ENCODE peak calls at places on chromosomes 7 and 10, in eight cellular contexts. W, K, D, V, E, Q, B and M are unnamed samples.

GRCh38 chr10:84196941-84197340 is 2.6 kb downstream of the CDHR1 start:
- DNase-seq in W (no peak), K (no peak), D (no peak), V (no peak), E (no peak), Q (no peak), B (no peak), M (no peak)

GRCh38 chr10:1354776-1355435 is 298.7 kb downstream of the WDR37 start:
- DNase-seq in W (no peak), K (no peak), D (no peak), V (no peak), E (no peak), Q (no peak), B (no peak), M (no peak)

GRCh38 chr10:78367012-78367411 is 333.3 kb downstream of the RPS24 start:
- DNase-seq in W (no peak), K (no peak), D (no peak), V (no peak), E (no peak), Q (no peak), B (no peak), M (no peak)

GRCh38 chr10:132391372-132392020 is 5.5 kb upstream of the PWWP2B start:
- DNase-seq in W (no peak), K (no peak), D (no peak), V (no peak), E (no peak), Q (no peak), B (no peak), M (no peak)

GRCh38 chr7:148135997-148136396 is 454.6 kb upstream of the C7orf33 start:
- DNase-seq in W (no peak), K (no peak), D (no peak), V (no peak), E (no peak), Q (no peak), B (no peak), M (no peak)

GRCh38 chr10:70964281-70964680 is 75.9 kb upstream of the PCBD1 start:
- DNase-seq in W (no peak), K (no peak), D (no peak), V (no peak), E (no peak), Q (no peak), B (no peak), M (no peak)

GRCh38 chr7:35780070-35780469 is 20.8 kb upstream of the SEPTIN7 start:
- DNase-seq in W (no peak), K (no peak), D (no peak), V (no peak), E (no peak), Q (no peak), B (no peak), M (no peak)

GRCh38 chr7:38565289-38565688 is 65.9 kb downstream of the AMPH start:
- DNase-seq in W (no peak), K (peak), D (no peak), V (no peak), E (no peak), Q (no peak), B (no peak), M (no peak)

GRCh38 chr7:97078023-97078988 is 39.2 kb upstream of the SDHAF3 start:
- DNase-seq in W (no peak), K (no peak), D (no peak), V (no peak), E (no peak), Q (no peak), B (no peak), M (no peak)

GRCh38 chr7:44881610-44882009 is 3.7 kb downstream of the PURB start:
- DNase-seq in W (no peak), K (no peak), D (no peak), V (peak), E (no peak), Q (no peak), B (no peak), M (no peak)

GRCh38 chr7:96093435-96093834 is 228.5 kb downstream of the SLC25A13 start:
- DNase-seq in W (no peak), K (no peak), D (no peak), V (peak), E (peak), Q (no peak), B (no peak), M (no peak)

GRCh38 chr10:75395171-75395954 is 6.2 kb downstream of the ZNF503 start:
- DNase-seq in W (peak), K (peak), D (peak), V (peak), E (peak), Q (no peak), B (peak), M (no peak)

GRCh38 chr7:91266067-91266930 is 2.1 kb downstream of the FZD1 start:
- DNase-seq in W (no peak), K (peak), D (peak), V (no peak), E (no peak), Q (no peak), B (peak), M (no peak)

GRCh38 chr7:155439311-155440017 is 18.5 kb upstream of the EN2 start:
- DNase-seq in W (no peak), K (no peak), D (no peak), V (no peak), E (no peak), Q (no peak), B (no peak), M (no peak)

GRCh38 chr10:88032566-88032965 is 169.1 kb downstream of the PTEN start:
- DNase-seq in W (no peak), K (no peak), D (no peak), V (no peak), E (no peak), Q (no peak), B (no peak), M (no peak)

GRCh38 chr7:14507617-14508016 is 394.9 kb downstream of the DGKB start:
- DNase-seq in W (no peak), K (no peak), D (no peak), V (peak), E (no peak), Q (no peak), B (no peak), M (no peak)

GRCh38 chr10:14879055-14879800 is 562 bp downstream of the SUV39H2 start:
- DNase-seq in W (no peak), K (peak), D (no peak), V (no peak), E (no peak), Q (no peak), B (no peak), M (peak)

GRCh38 chr10:59627366-59628018 is 82.2 kb downstream of the SLC16A9 start:
- DNase-seq in W (no peak), K (no peak), D (no peak), V (peak), E (no peak), Q (no peak), B (no peak), M (no peak)

GRCh38 chr7:102287082-102287464 is 405 bp downstream of the SH2B2 start:
- DNase-seq in W (peak), K (no peak), D (peak), V (no peak), E (no peak), Q (no peak), B (no peak), M (no peak)

GRCh38 chr7:102284891-102285540 is 1.7 kb upstream of the SH2B2 start:
- DNase-seq in W (no peak), K (no peak), D (peak), V (no peak), E (no peak), Q (no peak), B (no peak), M (no peak)

GRCh38 chr7:102284399-102284798 is 2.3 kb upstream of the SH2B2 start:
- DNase-seq in W (no peak), K (no peak), D (no peak), V (no peak), E (no peak), Q (no peak), B (no peak), M (no peak)

GRCh38 chr7:102286237-102287081 is at the start of gene SH2B2:
- DNase-seq in W (peak), K (peak), D (peak), V (peak), E (peak), Q (no peak), B (peak), M (peak)

GRCh38 chr7:102285541-102286236 is 979 bp upstream of the SH2B2 start:
- DNase-seq in W (no peak), K (peak), D (no peak), V (no peak), E (no peak), Q (no peak), B (no peak), M (no peak)
- H3K4me2 ChIP-seq in W (peak), K (peak), D (peak), V (peak), E (peak), Q (peak), B (peak), M (peak)

GRCh38 chr10:103648951-103649532 is 155.5 kb downstream of the NEURL1 start:
- DNase-seq in W (no peak), K (no peak), D (no peak), V (no peak), E (no peak), Q (no peak), B (no peak), M (no peak)

GRCh38 chr10:103646304-103646703 is 152.8 kb downstream of the NEURL1 start:
- DNase-seq in W (no peak), K (no peak), D (no peak), V (no peak), E (no peak), Q (no peak), B (no peak), M (no peak)

GRCh38 chr10:103645141-103646054 is 151.9 kb downstream of the NEURL1 start:
- DNase-seq in W (no peak), K (no peak), D (no peak), V (peak), E (no peak), Q (no peak), B (no peak), M (no peak)

GRCh38 chr10:103649654-103650423 is 156.3 kb downstream of the NEURL1 start:
- DNase-seq in W (no peak), K (no peak), D (no peak), V (no peak), E (no peak), Q (no peak), B (no peak), M (no peak)

GRCh38 chr10:103648231-103648950 is 154.9 kb downstream of the NEURL1 start:
- DNase-seq in W (no peak), K (no peak), D (no peak), V (no peak), E (no peak), Q (no peak), B (no peak), M (no peak)
- H3K4me2 ChIP-seq in W (no peak), K (peak), D (no peak), V (no peak), E (no peak), Q (no peak), B (no peak), M (no peak)

DNA sequence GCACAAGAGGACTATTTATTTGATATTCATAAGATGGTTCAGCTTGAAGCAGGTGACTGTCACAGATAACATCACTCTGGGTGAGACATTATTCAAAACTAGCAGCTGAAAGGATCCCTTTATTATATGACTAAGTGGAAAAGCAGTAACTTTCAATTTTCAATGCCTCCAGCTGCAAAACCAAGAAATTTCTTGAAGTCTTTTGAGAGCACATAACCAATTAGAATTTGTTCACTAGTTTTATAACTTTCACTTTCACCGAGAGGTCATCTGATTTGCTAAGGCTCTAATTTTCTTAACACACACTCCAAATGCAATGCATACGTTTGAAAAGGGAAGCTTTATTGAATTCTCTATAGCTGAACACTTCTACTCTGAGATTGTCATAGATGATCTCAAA is 88.6 kb upstream of the KLF14 start:
- DNase-seq in W (no peak), K (no peak), D (no peak), V (no peak), E (no peak), Q (no peak), B (no peak), M (no peak)
- H3K4me2 ChIP-seq in W (no peak), K (no peak), D (peak), V (no peak), E (no peak), Q (no peak), B (no peak), M (peak)

GRCh38 chr10:8830064-8830463 is 775.6 kb downstream of the GATA3 start:
- DNase-seq in W (no peak), K (no peak), D (peak), V (no peak), E (no peak), Q (no peak), B (no peak), M (no peak)
- H3K4me2 ChIP-seq in W (no peak), K (no peak), D (no peak), V (no peak), E (no peak), Q (no peak), B (no peak), M (no peak)

DNA sequence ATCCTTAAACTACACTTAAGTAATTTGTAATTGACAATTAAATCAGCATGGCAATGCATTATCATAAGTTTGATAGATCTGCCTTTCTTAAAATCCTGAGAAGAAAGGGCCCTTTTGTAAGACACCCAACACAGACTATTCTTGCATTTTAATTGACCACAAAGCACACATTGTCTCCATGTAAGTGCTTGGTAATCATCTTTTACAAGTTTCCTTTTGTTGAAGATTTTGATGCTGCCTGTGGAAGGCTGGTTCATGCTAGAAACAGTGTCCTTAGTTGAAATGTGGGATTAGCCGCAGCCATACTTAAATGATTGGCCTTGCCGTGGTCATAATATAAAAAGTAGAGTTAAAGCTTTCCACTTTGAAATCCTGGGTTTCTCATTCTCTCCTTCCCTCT is 32.3 kb upstream of the CELF2 start:
- DNase-seq in W (no peak), K (no peak), D (no peak), V (no peak), E (no peak), Q (no peak), B (no peak), M (no peak)
- H3K4me2 ChIP-seq in W (no peak), K (no peak), D (no peak), V (no peak), E (no peak), Q (no peak), B (no peak), M (no peak)

GRCh38 chr7:90233569-90233968 is 11.4 kb upstream of the CFAP69 start:
- DNase-seq in W (no peak), K (no peak), D (no peak), V (no peak), E (no peak), Q (no peak), B (no peak), M (no peak)
- H3K4me2 ChIP-seq in W (no peak), K (no peak), D (no peak), V (no peak), E (no peak), Q (no peak), B (no peak), M (no peak)

GRCh38 chr10:48505394-48506112 is 99.3 kb downstream of the ARHGAP22 start:
- DNase-seq in W (no peak), K (no peak), D (no peak), V (no peak), E (no peak), Q (no peak), B (peak), M (no peak)

GRCh38 chr10:48507933-48508830 is 96.7 kb downstream of the ARHGAP22 start:
- DNase-seq in W (no peak), K (no peak), D (no peak), V (peak), E (no peak), Q (no peak), B (peak), M (no peak)

GRCh38 chr10:48509061-48509772 is 95.7 kb downstream of the ARHGAP22 start:
- DNase-seq in W (no peak), K (no peak), D (no peak), V (no peak), E (no peak), Q (no peak), B (peak), M (no peak)

GRCh38 chr10:48506147-48506917 is 98.5 kb downstream of the ARHGAP22 start:
- DNase-seq in W (no peak), K (no peak), D (peak), V (peak), E (peak), Q (peak), B (peak), M (no peak)

DNA sequence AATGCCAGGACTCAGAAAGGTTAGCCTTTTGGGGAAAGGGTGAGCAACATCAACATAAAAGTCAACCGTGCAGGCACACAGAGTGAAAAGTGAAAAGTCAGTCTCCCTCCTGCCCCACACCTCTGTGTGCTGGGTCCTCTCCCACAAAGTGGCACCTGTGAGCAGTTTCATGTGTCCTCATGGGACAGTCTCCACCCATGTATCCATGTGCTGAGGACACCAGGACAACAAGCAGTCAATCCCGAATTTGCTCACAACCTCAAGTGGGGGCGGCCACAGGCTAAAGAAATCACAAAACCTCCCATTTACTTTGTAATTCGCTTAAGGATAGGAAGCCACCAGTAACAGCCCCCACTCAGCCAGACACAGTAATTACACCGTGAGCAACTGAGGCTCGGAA is 97.4 kb downstream of the ARHGAP22 start:
- DNase-seq in W (no peak), K (no peak), D (no peak), V (no peak), E (no peak), Q (no peak), B (peak), M (no peak)
- H3K4me2 ChIP-seq in W (no peak), K (no peak), D (no peak), V (no peak), E (no peak), Q (no peak), B (no peak), M (no peak)

DNA sequence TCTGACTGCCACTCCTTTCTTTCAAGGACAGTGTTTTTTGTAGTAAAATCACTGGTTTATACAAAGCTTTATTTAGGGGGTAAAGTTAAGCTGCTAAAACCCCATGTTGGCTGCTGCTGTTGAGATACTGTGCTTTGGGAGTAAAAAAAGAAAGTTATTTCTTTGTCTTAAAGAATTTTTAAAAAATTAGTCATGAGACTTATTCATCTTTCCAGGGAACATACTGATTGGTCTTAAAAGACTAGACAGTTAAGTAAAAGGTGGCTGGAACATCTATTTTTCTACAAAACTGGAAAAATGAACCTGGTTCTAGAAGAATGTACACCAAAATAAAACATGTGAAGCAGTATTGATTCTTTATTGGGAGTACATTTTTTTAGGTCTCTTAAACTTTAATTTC is 20.6 kb downstream of the BBIP1 start:
- DNase-seq in W (no peak), K (no peak), D (no peak), V (no peak), E (no peak), Q (no peak), B (no peak), M (no peak)
- H3K4me2 ChIP-seq in W (no peak), K (no peak), D (no peak), V (no peak), E (no peak), Q (no peak), B (no peak), M (no peak)